ENCODE peak calls at places on chromosomes 13 and 19, in seven cellular contexts. S is NCI-H1092; Q is psoas muscle; O is type B pancreatic cell; D is RPMI8226; V is HT1080; Z is stimulated activated CD4-positive, alpha-beta T cell treated with anti-CD3 and anti-CD28 coated beads, Interleukin-4, amount 100 ng/mL, for 1 hour. K is an unnamed sample.

GRCh38 chr19:19492026-19492610 is 23.2 kb downstream of the TSSK6 start:
- DNase-seq in D (no peak), Q (no peak), Z (no peak), S (no peak), O (no peak), V (no peak), K (no peak)

GRCh38 chr19:39167461-39168257 is 29.1 kb upstream of the NCCRP1 start:
- DNase-seq in O (no peak), S (no peak), Q (no peak), D (no peak), V (no peak), Z (no peak), K (no peak)

GRCh38 chr13:72622546-72622945 is 104.9 kb downstream of the MZT1 start:
- DNase-seq in Q (no peak), D (no peak), Z (no peak), S (no peak), O (no peak), V (no peak), K (no peak)

GRCh38 chr13:71801781-71802180 is 65.2 kb downstream of the DACH1 start:
- DNase-seq in O (no peak), Q (no peak), Z (no peak), D (no peak), V (no peak), S (peak; percentile 66), K (no peak)

GRCh38 chr13:75481176-75482069 is 546 bp downstream of the TBC1D4 start:
- DNase-seq in Z (peak; percentile 19), D (peak; percentile 51), O (peak; percentile 74), V (peak; percentile 52), S (peak; percentile 60), Q (peak; percentile 45), K (peak; percentile 19)

GRCh38 chr19:10780368-10780767 is 55.6 kb downstream of the TMED1 start:
- DNase-seq in Q (peak; percentile 61), D (no peak), Z (no peak), O (no peak), V (peak; percentile 82), S (no peak), K (peak; percentile 72)

GRCh38 chr19:30596268-30596667 is 224.1 kb downstream of the ZNF536 start:
- DNase-seq in V (no peak), O (no peak), D (no peak), S (no peak), Z (no peak), Q (no peak), K (no peak)

GRCh38 chr19:14770944-14771839 is 7.2 kb downstream of the ADGRE2 start:
- DNase-seq in Z (no peak), D (no peak), Q (no peak), V (no peak), S (no peak), O (peak; percentile 52), K (no peak)

GRCh38 chr13:30115257-30115600 is 192.1 kb downstream of the KATNAL1 start:
- DNase-seq in Q (no peak), D (no peak), Z (no peak), S (no peak), V (no peak), O (no peak), K (no peak)

GRCh38 chr19:30908262-30908771 is 440.9 kb downstream of the TSHZ3 start:
- DNase-seq in V (no peak), Q (no peak), S (no peak), Z (no peak), D (no peak), O (no peak), K (no peak)

GRCh38 chr19:16161848-16162247 is 11.5 kb downstream of the CIB3 start:
- DNase-seq in O (no peak), Q (no peak), Z (no peak), S (no peak), D (no peak), V (peak; percentile 98), K (no peak)

GRCh38 chr19:1315470-1316166 is 29.9 kb downstream of the EFNA2 start:
- DNase-seq in Q (peak; percentile 60), Z (peak; percentile 37), O (no peak), V (no peak), D (peak; percentile 68), S (peak; percentile 27), K (peak; percentile 59)

GRCh38 chr13:99237981-99238662 is 20.1 kb downstream of the GPR18 start:
- DNase-seq in O (no peak), S (no peak), D (no peak), Q (no peak), V (no peak), Z (peak; percentile 19), K (no peak)

GRCh38 chr19:2212861-2213711 is 23.0 kb downstream of the PLEKHJ1 start:
- DNase-seq in Q (no peak), D (no peak), O (no peak), S (no peak), V (no peak), Z (no peak), K (no peak)

GRCh38 chr13:76980075-76980718 is 11.7 kb upstream of the CLN5 start:
- DNase-seq in O (peak; percentile 91), Z (peak; percentile 90), D (peak; percentile 74), V (peak; percentile 61), Q (peak; percentile 79), S (peak; percentile 76), K (peak; percentile 87)

GRCh38 chr13:99484405-99484981 is 16.8 kb upstream of the TM9SF2 start:
- DNase-seq in Z (no peak), Q (no peak), O (no peak), V (no peak), S (no peak), D (no peak), K (no peak)

GRCh38 chr19:52391135-52391534 is 6.5 kb upstream of the ZNF528 start:
- DNase-seq in Z (no peak), O (no peak), Q (no peak), V (no peak), S (no peak), D (no peak), K (no peak)

GRCh38 chr19:45103625-45104319 is 10.8 kb downstream of the PPP1R37 start:
- DNase-seq in Q (no peak), O (no peak), S (no peak), Z (no peak), V (no peak), D (no peak), K (peak; percentile 34)

GRCh38 chr19:49786432-49786831 is 19.6 kb downstream of the AP2A1 start:
- DNase-seq in Z (no peak), S (no peak), D (no peak), V (peak; percentile 45), O (no peak), Q (no peak), K (no peak)

GRCh38 chr19:33216198-33216830 is 9.3 kb downstream of the SLC7A10 start:
- DNase-seq in Q (no peak), V (no peak), D (no peak), O (no peak), S (no peak), Z (no peak), K (no peak)

GRCh38 chr13:98525852-98526512 is 50.9 kb downstream of the STK24 start:
- DNase-seq in Z (no peak), D (no peak), S (no peak), O (no peak), Q (no peak), V (no peak), K (no peak)

GRCh38 chr19:43511324-43511723 is 6.8 kb upstream of the PHLDB3 start:
- DNase-seq in V (no peak), Z (no peak), O (no peak), S (no peak), Q (no peak), D (no peak), K (no peak)

GRCh38 chr19:14554382-14554812 is 17.5 kb downstream of the NDUFB7 start:
- DNase-seq in D (peak; percentile 75), V (no peak), S (no peak), Q (no peak), Z (no peak), O (no peak), K (no peak)

GRCh38 chr13:46624821-46625220 is 71.9 kb downstream of the LRCH1 start:
- DNase-seq in V (no peak), Z (no peak), D (no peak), O (no peak), Q (no peak), S (no peak), K (no peak)

GRCh38 chr19:2274937-2275535 is 6.9 kb downstream of the PEAK3 start:
- DNase-seq in Q (peak; percentile 69), O (peak; percentile 76), S (peak; percentile 29), V (peak; percentile 67), Z (peak; percentile 41), D (peak; percentile 63), K (peak; percentile 60)

GRCh38 chr13:101916108-101916757 is 463.8 kb downstream of the ITGBL1 start:
- DNase-seq in O (no peak), Z (no peak), D (no peak), Q (peak; percentile 17), S (peak; percentile 59), V (peak; percentile 35), K (no peak)

GRCh38 chr19:30622276-30622675 is 250.1 kb downstream of the ZNF536 start:
- DNase-seq in Q (no peak), Z (no peak), D (no peak), V (no peak), S (no peak), O (no peak), K (no peak)